ENCODE peak calls at places on chromosome 5, in seven cellular contexts. One of them, this sample, is unnamed.

GRCh38 chr5:116892993-116893392 is 318.4 kb upstream of the SEMA6A start:
- DNase-seq in heart right ventricle: no peak
- DNase-seq in lower lobe of right lung: no peak
- DNase-seq in AG09309: no peak
- DNase-seq in endothelial cell: no peak
- DNase-seq in mesothelial cell of epicardium: no peak
- DNase-seq in thoracic aorta: no peak
- DNase-seq in this sample: no peak

GRCh38 chr5:58016892-58017291 is 443.0 kb downstream of the PLK2 start:
- DNase-seq in lower lobe of right lung: no peak
- DNase-seq in heart right ventricle: no peak
- DNase-seq in AG09309: no peak
- DNase-seq in thoracic aorta: no peak
- DNase-seq in endothelial cell: no peak
- DNase-seq in mesothelial cell of epicardium: no peak
- DNase-seq in this sample: no peak

GRCh38 chr5:83474986-83475385 is 3.4 kb downstream of the VCAN start:
- DNase-seq in lower lobe of right lung: no peak
- DNase-seq in AG09309: no peak
- DNase-seq in endothelial cell: no peak
- DNase-seq in heart right ventricle: no peak
- DNase-seq in mesothelial cell of epicardium: no peak
- DNase-seq in thoracic aorta: no peak
- DNase-seq in this sample: peak; percentile 14

GRCh38 chr5:66848749-66849641 is 252.8 kb downstream of the MAST4 start:
- DNase-seq in lower lobe of right lung: no peak
- DNase-seq in thoracic aorta: no peak
- DNase-seq in heart right ventricle: no peak
- DNase-seq in endothelial cell: no peak
- DNase-seq in mesothelial cell of epicardium: no peak
- DNase-seq in AG09309: no peak
- DNase-seq in this sample: no peak

GRCh38 chr5:1546556-1546955 is 22.8 kb upstream of the LPCAT1 start:
- DNase-seq in lower lobe of right lung: peak; percentile 55
- DNase-seq in endothelial cell: no peak
- DNase-seq in mesothelial cell of epicardium: no peak
- DNase-seq in thoracic aorta: no peak
- DNase-seq in heart right ventricle: no peak
- DNase-seq in AG09309: no peak
- DNase-seq in this sample: no peak

GRCh38 chr5:96718635-96719077 is 56.5 kb downstream of the CAST start:
- DNase-seq in heart right ventricle: peak; percentile 57
- DNase-seq in AG09309: no peak
- DNase-seq in lower lobe of right lung: peak; percentile 79
- DNase-seq in endothelial cell: no peak
- DNase-seq in thoracic aorta: no peak
- DNase-seq in mesothelial cell of epicardium: no peak
- DNase-seq in this sample: no peak

GRCh38 chr5:99088309-99088708 is 159.5 kb upstream of the CHD1 start:
- DNase-seq in endothelial cell: no peak
- DNase-seq in heart right ventricle: no peak
- DNase-seq in mesothelial cell of epicardium: no peak
- DNase-seq in AG09309: no peak
- DNase-seq in lower lobe of right lung: no peak
- DNase-seq in thoracic aorta: no peak
- DNase-seq in this sample: no peak

GRCh38 chr5:168471785-168472184 is 14.5 kb upstream of the RARS1 start:
- DNase-seq in AG09309: no peak
- DNase-seq in lower lobe of right lung: no peak
- DNase-seq in endothelial cell: no peak
- DNase-seq in mesothelial cell of epicardium: no peak
- DNase-seq in thoracic aorta: no peak
- DNase-seq in heart right ventricle: no peak
- DNase-seq in this sample: no peak

GRCh38 chr5:18238321-18238720 is 604.1 kb downstream of the TAF11L14 start:
- DNase-seq in AG09309: no peak
- DNase-seq in heart right ventricle: no peak
- DNase-seq in thoracic aorta: no peak
- DNase-seq in endothelial cell: no peak
- DNase-seq in lower lobe of right lung: no peak
- DNase-seq in mesothelial cell of epicardium: no peak
- DNase-seq in this sample: no peak

GRCh38 chr5:172679621-172680212 is 38.7 kb downstream of the NEURL1B start:
- DNase-seq in endothelial cell: no peak
- DNase-seq in lower lobe of right lung: no peak
- DNase-seq in AG09309: no peak
- DNase-seq in heart right ventricle: no peak
- DNase-seq in thoracic aorta: no peak
- DNase-seq in mesothelial cell of epicardium: no peak
- DNase-seq in this sample: no peak

GRCh38 chr5:142753114-142753764 is 16.9 kb upstream of the ARHGAP26 start:
- DNase-seq in AG09309: no peak
- DNase-seq in heart right ventricle: peak; percentile 50
- DNase-seq in thoracic aorta: peak; percentile 25
- DNase-seq in mesothelial cell of epicardium: no peak
- DNase-seq in lower lobe of right lung: peak; percentile 61
- DNase-seq in endothelial cell: no peak
- DNase-seq in this sample: no peak

GRCh38 chr5:133240425-133241091 is 188.7 kb downstream of the HSPA4 start:
- DNase-seq in thoracic aorta: no peak
- DNase-seq in AG09309: peak; percentile 62
- DNase-seq in mesothelial cell of epicardium: no peak
- DNase-seq in heart right ventricle: peak; percentile 14
- DNase-seq in endothelial cell: no peak
- DNase-seq in lower lobe of right lung: no peak
- DNase-seq in this sample: no peak

GRCh38 chr5:98904786-98905185 is 24.0 kb downstream of the CHD1 start:
- DNase-seq in lower lobe of right lung: no peak
- DNase-seq in endothelial cell: no peak
- DNase-seq in thoracic aorta: no peak
- DNase-seq in AG09309: no peak
- DNase-seq in heart right ventricle: no peak
- DNase-seq in mesothelial cell of epicardium: no peak
- DNase-seq in this sample: no peak

GRCh38 chr5:158514353-158514960 is 585.3 kb downstream of the EBF1 start:
- DNase-seq in endothelial cell: no peak
- DNase-seq in thoracic aorta: no peak
- DNase-seq in lower lobe of right lung: no peak
- DNase-seq in mesothelial cell of epicardium: no peak
- DNase-seq in heart right ventricle: no peak
- DNase-seq in AG09309: no peak
- DNase-seq in this sample: no peak

GRCh38 chr5:96332535-96333396 is 100.3 kb downstream of the PCSK1 start:
- DNase-seq in thoracic aorta: no peak
- DNase-seq in endothelial cell: no peak
- DNase-seq in heart right ventricle: no peak
- DNase-seq in AG09309: no peak
- DNase-seq in mesothelial cell of epicardium: no peak
- DNase-seq in lower lobe of right lung: no peak
- DNase-seq in this sample: no peak

GRCh38 chr5:135980650-135981049 is 25.9 kb upstream of the LECT2 start:
- DNase-seq in AG09309: no peak
- DNase-seq in heart right ventricle: no peak
- DNase-seq in endothelial cell: no peak
- DNase-seq in mesothelial cell of epicardium: no peak
- DNase-seq in thoracic aorta: no peak
- DNase-seq in lower lobe of right lung: no peak
- DNase-seq in this sample: no peak

GRCh38 chr5:16856531-16856930 is 79.6 kb downstream of the MYO10 start:
- DNase-seq in heart right ventricle: no peak
- DNase-seq in mesothelial cell of epicardium: no peak
- DNase-seq in thoracic aorta: no peak
- DNase-seq in AG09309: no peak
- DNase-seq in lower lobe of right lung: no peak
- DNase-seq in endothelial cell: no peak
- DNase-seq in this sample: no peak

GRCh38 chr5:75707911-75708509 is 9.2 kb downstream of the POC5 start:
- DNase-seq in AG09309: no peak
- DNase-seq in endothelial cell: no peak
- DNase-seq in thoracic aorta: no peak
- DNase-seq in lower lobe of right lung: no peak
- DNase-seq in mesothelial cell of epicardium: no peak
- DNase-seq in heart right ventricle: no peak
- DNase-seq in this sample: no peak

GRCh38 chr5:77311217-77311571 is 100.7 kb downstream of the PDE8B start:
- DNase-seq in endothelial cell: no peak
- DNase-seq in lower lobe of right lung: no peak
- DNase-seq in thoracic aorta: no peak
- DNase-seq in AG09309: peak; percentile 17
- DNase-seq in mesothelial cell of epicardium: no peak
- DNase-seq in heart right ventricle: no peak
- DNase-seq in this sample: no peak

GRCh38 chr5:147998704-147999103 is 65.1 kb upstream of the SPINK5 start:
- DNase-seq in heart right ventricle: no peak
- DNase-seq in lower lobe of right lung: no peak
- DNase-seq in AG09309: no peak
- DNase-seq in mesothelial cell of epicardium: no peak
- DNase-seq in thoracic aorta: no peak
- DNase-seq in endothelial cell: no peak
- DNase-seq in this sample: no peak

GRCh38 chr5:59099270-59099994 is 516.6 kb downstream of the RAB3C start:
- DNase-seq in mesothelial cell of epicardium: no peak
- DNase-seq in lower lobe of right lung: no peak
- DNase-seq in AG09309: peak; percentile 46
- DNase-seq in thoracic aorta: no peak
- DNase-seq in endothelial cell: no peak
- DNase-seq in heart right ventricle: no peak
- DNase-seq in this sample: no peak

GRCh38 chr5:1671351-1671750 is 128.3 kb downstream of the MRPL36 start:
- DNase-seq in endothelial cell: no peak
- DNase-seq in AG09309: no peak
- DNase-seq in lower lobe of right lung: no peak
- DNase-seq in thoracic aorta: no peak
- DNase-seq in mesothelial cell of epicardium: no peak
- DNase-seq in heart right ventricle: no peak
- DNase-seq in this sample: no peak

GRCh38 chr5:160463775-160464465 is 42.3 kb downstream of the PTTG1 start:
- DNase-seq in endothelial cell: no peak
- DNase-seq in mesothelial cell of epicardium: no peak
- DNase-seq in thoracic aorta: no peak
- DNase-seq in AG09309: no peak
- DNase-seq in heart right ventricle: no peak
- DNase-seq in lower lobe of right lung: no peak
- DNase-seq in this sample: no peak

DNA sequence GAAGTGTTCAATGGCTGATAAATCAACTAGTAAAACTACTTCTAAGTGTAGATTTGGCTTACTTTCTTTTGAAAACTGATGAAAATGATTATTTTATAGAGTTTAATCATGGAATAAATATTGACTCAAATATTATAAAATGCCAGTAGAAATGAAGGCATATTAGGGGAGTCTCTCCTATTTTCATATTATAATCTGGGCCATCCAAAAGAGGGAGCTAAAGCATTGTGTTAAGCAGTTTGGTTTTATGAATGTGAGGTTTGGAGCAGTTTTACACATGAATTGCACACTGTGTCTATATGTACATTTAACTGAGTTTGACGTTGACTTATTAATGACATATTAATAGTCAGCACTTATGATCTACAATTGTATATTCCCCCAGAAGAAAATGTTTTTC is 17.4 kb downstream of the CDH9 start:
- DNase-seq in heart right ventricle: no peak
- DNase-seq in thoracic aorta: no peak
- DNase-seq in AG09309: no peak
- DNase-seq in mesothelial cell of epicardium: no peak
- DNase-seq in lower lobe of right lung: no peak
- DNase-seq in endothelial cell: no peak
- DNase-seq in this sample: no peak
- TF ChIP-seq CTCF in heart right ventricle: peak; percentile 27
- TF ChIP-seq CTCF in thoracic aorta: no peak
- TF ChIP-seq CTCF in AG09309: no peak
- TF ChIP-seq CTCF in mesothelial cell of epicardium: no peak
- TF ChIP-seq CTCF in lower lobe of right lung: no peak
- TF ChIP-seq CTCF in endothelial cell: no peak
- TF ChIP-seq CTCF in this sample: no peak

GRCh38 chr5:32168460-32169033 is 5.6 kb downstream of the GOLPH3 start:
- DNase-seq in thoracic aorta: no peak
- DNase-seq in heart right ventricle: no peak
- DNase-seq in lower lobe of right lung: no peak
- DNase-seq in mesothelial cell of epicardium: no peak
- DNase-seq in AG09309: no peak
- DNase-seq in endothelial cell: no peak
- DNase-seq in this sample: no peak

GRCh38 chr5:32170303-32171170 is 3.6 kb downstream of the GOLPH3 start:
- DNase-seq in mesothelial cell of epicardium: no peak
- DNase-seq in AG09309: peak; percentile 76
- DNase-seq in lower lobe of right lung: no peak
- DNase-seq in heart right ventricle: no peak
- DNase-seq in endothelial cell: no peak
- DNase-seq in thoracic aorta: no peak
- DNase-seq in this sample: no peak

GRCh38 chr5:32173394-32174010 is 617 bp downstream of the GOLPH3 start:
- DNase-seq in heart right ventricle: peak; percentile 68
- DNase-seq in lower lobe of right lung: peak; percentile 77
- DNase-seq in mesothelial cell of epicardium: peak; percentile 31
- DNase-seq in endothelial cell: peak; percentile 22
- DNase-seq in AG09309: no peak
- DNase-seq in thoracic aorta: no peak
- DNase-seq in this sample: peak; percentile 50

GRCh38 chr5:32172908-32173393 is 1.2 kb downstream of the GOLPH3 start:
- DNase-seq in thoracic aorta: no peak
- DNase-seq in mesothelial cell of epicardium: no peak
- DNase-seq in heart right ventricle: no peak
- DNase-seq in endothelial cell: no peak
- DNase-seq in lower lobe of right lung: no peak
- DNase-seq in AG09309: no peak
- DNase-seq in this sample: no peak

GRCh38 chr5:32174011-32174866 is at the start of gene GOLPH3:
- DNase-seq in heart right ventricle: peak; percentile 95
- DNase-seq in lower lobe of right lung: peak; percentile 97
- DNase-seq in AG09309: peak; percentile 42
- DNase-seq in thoracic aorta: peak; percentile 86
- DNase-seq in endothelial cell: peak; percentile 95
- DNase-seq in mesothelial cell of epicardium: peak; percentile 83
- DNase-seq in this sample: peak; percentile 96
- TF ChIP-seq CTCF in heart right ventricle: no peak
- TF ChIP-seq CTCF in lower lobe of right lung: peak; percentile 26
- TF ChIP-seq CTCF in AG09309: no peak
- TF ChIP-seq CTCF in thoracic aorta: peak; percentile 20
- TF ChIP-seq CTCF in endothelial cell: no peak
- TF ChIP-seq CTCF in mesothelial cell of epicardium: no peak
- TF ChIP-seq CTCF in this sample: no peak

GRCh38 chr5:35246411-35246810 is 16.1 kb upstream of the PRLR start:
- DNase-seq in AG09309: no peak
- DNase-seq in mesothelial cell of epicardium: no peak
- DNase-seq in lower lobe of right lung: no peak
- DNase-seq in heart right ventricle: no peak
- DNase-seq in thoracic aorta: no peak
- DNase-seq in endothelial cell: no peak
- DNase-seq in this sample: no peak
- TF ChIP-seq CTCF in AG09309: no peak
- TF ChIP-seq CTCF in mesothelial cell of epicardium: no peak
- TF ChIP-seq CTCF in lower lobe of right lung: no peak
- TF ChIP-seq CTCF in heart right ventricle: no peak
- TF ChIP-seq CTCF in thoracic aorta: no peak
- TF ChIP-seq CTCF in endothelial cell: no peak
- TF ChIP-seq CTCF in this sample: no peak

DNA sequence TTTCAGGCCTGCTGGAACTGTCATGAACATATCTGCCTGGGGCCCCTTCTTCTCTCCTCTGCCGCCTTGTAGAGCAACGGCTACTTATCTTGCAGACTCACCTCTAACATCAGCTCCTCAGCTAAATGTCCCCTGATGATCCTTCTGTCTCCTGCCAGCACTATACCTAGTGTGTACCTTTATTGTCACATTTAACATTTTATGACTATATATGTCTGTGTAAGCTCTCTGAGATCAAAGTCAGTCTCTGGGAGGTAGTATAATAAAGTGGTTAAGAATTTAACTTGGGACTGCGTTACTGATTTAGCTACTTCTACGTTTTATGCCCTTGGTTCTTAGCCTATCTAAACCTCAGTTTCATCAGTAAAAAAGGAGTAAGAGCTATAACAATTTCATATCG is 2.2 kb downstream of the TMED7 start:
- DNase-seq in AG09309: no peak
- DNase-seq in heart right ventricle: no peak
- DNase-seq in mesothelial cell of epicardium: no peak
- DNase-seq in lower lobe of right lung: no peak
- DNase-seq in endothelial cell: no peak
- DNase-seq in thoracic aorta: no peak
- DNase-seq in this sample: no peak
- TF ChIP-seq CTCF in AG09309: no peak
- TF ChIP-seq CTCF in heart right ventricle: no peak
- TF ChIP-seq CTCF in mesothelial cell of epicardium: no peak
- TF ChIP-seq CTCF in lower lobe of right lung: no peak
- TF ChIP-seq CTCF in endothelial cell: no peak
- TF ChIP-seq CTCF in thoracic aorta: no peak
- TF ChIP-seq CTCF in this sample: no peak

This sample was measured in glutamatergic neuron.